ENCODE peak calls at places on chromosome 14, in nine cellular contexts. One of them, this sample, is unnamed.

GRCh38 chr14:72666610-72667009 is 227.3 kb downstream of the DPF3 start:
- DNase-seq in sciatic nerve: no peak
- DNase-seq in body of pancreas: no peak
- DNase-seq in OCI-LY7: no peak
- DNase-seq in aorta: no peak
- DNase-seq in activated B cell treated with CpG ODN at 0.5 μM for 24 hours: no peak
- DNase-seq in glomerular endothelial cell: no peak
- DNase-seq in A172: peak; percentile 89
- DNase-seq in NCI-H1694 treated with DMSO at 0.1 percent for 48 hours: no peak
- DNase-seq in this sample: no peak

GRCh38 chr14:75418779-75419768 is 8.7 kb upstream of the JDP2 start:
- DNase-seq in NCI-H1694 treated with DMSO at 0.1 percent for 48 hours: no peak
- DNase-seq in glomerular endothelial cell: no peak
- DNase-seq in aorta: no peak
- DNase-seq in OCI-LY7: peak; percentile 74
- DNase-seq in sciatic nerve: no peak
- DNase-seq in body of pancreas: peak; percentile 66
- DNase-seq in A172: no peak
- DNase-seq in activated B cell treated with CpG ODN at 0.5 μM for 24 hours: peak; percentile 28
- DNase-seq in this sample: no peak

GRCh38 chr14:100708349-100709217 is 18.1 kb upstream of the DLK1 start:
- DNase-seq in sciatic nerve: peak; percentile 70
- DNase-seq in OCI-LY7: no peak
- DNase-seq in NCI-H1694 treated with DMSO at 0.1 percent for 48 hours: no peak
- DNase-seq in A172: no peak
- DNase-seq in glomerular endothelial cell: no peak
- DNase-seq in aorta: no peak
- DNase-seq in activated B cell treated with CpG ODN at 0.5 μM for 24 hours: no peak
- DNase-seq in body of pancreas: peak; percentile 94
- DNase-seq in this sample: no peak

GRCh38 chr14:69316449-69317391 is 56.8 kb downstream of the GALNT16 start:
- DNase-seq in OCI-LY7: no peak
- DNase-seq in glomerular endothelial cell: no peak
- DNase-seq in NCI-H1694 treated with DMSO at 0.1 percent for 48 hours: no peak
- DNase-seq in body of pancreas: peak; percentile 55
- DNase-seq in aorta: peak; percentile 81
- DNase-seq in sciatic nerve: peak; percentile 67
- DNase-seq in A172: peak; percentile 88
- DNase-seq in activated B cell treated with CpG ODN at 0.5 μM for 24 hours: no peak
- DNase-seq in this sample: no peak

GRCh38 chr14:76015668-76016067 is 30.1 kb downstream of the IFT43 start:
- DNase-seq in OCI-LY7: peak; percentile 2
- DNase-seq in aorta: no peak
- DNase-seq in glomerular endothelial cell: no peak
- DNase-seq in NCI-H1694 treated with DMSO at 0.1 percent for 48 hours: no peak
- DNase-seq in activated B cell treated with CpG ODN at 0.5 μM for 24 hours: no peak
- DNase-seq in body of pancreas: no peak
- DNase-seq in sciatic nerve: no peak
- DNase-seq in A172: no peak
- DNase-seq in this sample: no peak

GRCh38 chr14:78227466-78228077 is 57.4 kb downstream of the NRXN3 start:
- DNase-seq in A172: no peak
- DNase-seq in body of pancreas: no peak
- DNase-seq in OCI-LY7: no peak
- DNase-seq in aorta: no peak
- DNase-seq in glomerular endothelial cell: no peak
- DNase-seq in sciatic nerve: no peak
- DNase-seq in activated B cell treated with CpG ODN at 0.5 μM for 24 hours: no peak
- DNase-seq in NCI-H1694 treated with DMSO at 0.1 percent for 48 hours: peak; percentile 72
- DNase-seq in this sample: no peak

GRCh38 chr14:89617471-89618291 is 200.6 kb upstream of the FOXN3 start:
- DNase-seq in activated B cell treated with CpG ODN at 0.5 μM for 24 hours: peak; percentile 25
- DNase-seq in sciatic nerve: no peak
- DNase-seq in aorta: no peak
- DNase-seq in body of pancreas: peak; percentile 52
- DNase-seq in glomerular endothelial cell: no peak
- DNase-seq in NCI-H1694 treated with DMSO at 0.1 percent for 48 hours: peak; percentile 64
- DNase-seq in OCI-LY7: peak; percentile 63
- DNase-seq in A172: no peak
- DNase-seq in this sample: peak; percentile 65

GRCh38 chr14:45028107-45028626 is 55.7 kb upstream of the PRPF39 start:
- DNase-seq in glomerular endothelial cell: no peak
- DNase-seq in A172: no peak
- DNase-seq in activated B cell treated with CpG ODN at 0.5 μM for 24 hours: no peak
- DNase-seq in sciatic nerve: no peak
- DNase-seq in NCI-H1694 treated with DMSO at 0.1 percent for 48 hours: no peak
- DNase-seq in aorta: no peak
- DNase-seq in OCI-LY7: no peak
- DNase-seq in body of pancreas: no peak
- DNase-seq in this sample: no peak

GRCh38 chr14:96702831-96703230 is 94.4 kb upstream of the VRK1 start:
- DNase-seq in A172: no peak
- DNase-seq in aorta: no peak
- DNase-seq in NCI-H1694 treated with DMSO at 0.1 percent for 48 hours: no peak
- DNase-seq in body of pancreas: no peak
- DNase-seq in sciatic nerve: no peak
- DNase-seq in OCI-LY7: no peak
- DNase-seq in glomerular endothelial cell: no peak
- DNase-seq in activated B cell treated with CpG ODN at 0.5 μM for 24 hours: no peak
- DNase-seq in this sample: no peak

GRCh38 chr14:24279301-24280186 is 8.1 kb upstream of the RABGGTA start:
- DNase-seq in A172: no peak
- DNase-seq in OCI-LY7: peak; percentile 19
- DNase-seq in NCI-H1694 treated with DMSO at 0.1 percent for 48 hours: peak; percentile 61
- DNase-seq in glomerular endothelial cell: no peak
- DNase-seq in activated B cell treated with CpG ODN at 0.5 μM for 24 hours: peak; percentile 54
- DNase-seq in body of pancreas: peak; percentile 66
- DNase-seq in aorta: no peak
- DNase-seq in sciatic nerve: no peak
- DNase-seq in this sample: no peak

GRCh38 chr14:58151264-58151700 is 731 bp downstream of the ARMH4 start:
- DNase-seq in OCI-LY7: no peak
- DNase-seq in aorta: no peak
- DNase-seq in A172: no peak
- DNase-seq in glomerular endothelial cell: no peak
- DNase-seq in body of pancreas: no peak
- DNase-seq in activated B cell treated with CpG ODN at 0.5 μM for 24 hours: no peak
- DNase-seq in NCI-H1694 treated with DMSO at 0.1 percent for 48 hours: no peak
- DNase-seq in sciatic nerve: no peak
- DNase-seq in this sample: peak; percentile 30

GRCh38 chr14:39452680-39453079 is 20.4 kb upstream of the FBXO33 start:
- DNase-seq in body of pancreas: no peak
- DNase-seq in A172: no peak
- DNase-seq in glomerular endothelial cell: no peak
- DNase-seq in sciatic nerve: no peak
- DNase-seq in OCI-LY7: no peak
- DNase-seq in NCI-H1694 treated with DMSO at 0.1 percent for 48 hours: no peak
- DNase-seq in activated B cell treated with CpG ODN at 0.5 μM for 24 hours: no peak
- DNase-seq in aorta: no peak
- DNase-seq in this sample: no peak

GRCh38 chr14:76289276-76289675 is 86.7 kb upstream of the ESRRB start:
- DNase-seq in A172: no peak
- DNase-seq in aorta: no peak
- DNase-seq in OCI-LY7: no peak
- DNase-seq in body of pancreas: no peak
- DNase-seq in sciatic nerve: no peak
- DNase-seq in NCI-H1694 treated with DMSO at 0.1 percent for 48 hours: no peak
- DNase-seq in glomerular endothelial cell: no peak
- DNase-seq in activated B cell treated with CpG ODN at 0.5 μM for 24 hours: no peak
- DNase-seq in this sample: no peak

GRCh38 chr14:59215353-59215752 is 26.9 kb downstream of the DAAM1 start:
- DNase-seq in body of pancreas: peak; percentile 82
- DNase-seq in OCI-LY7: no peak
- DNase-seq in aorta: peak; percentile 87
- DNase-seq in sciatic nerve: peak; percentile 83
- DNase-seq in A172: no peak
- DNase-seq in glomerular endothelial cell: no peak
- DNase-seq in activated B cell treated with CpG ODN at 0.5 μM for 24 hours: no peak
- DNase-seq in NCI-H1694 treated with DMSO at 0.1 percent for 48 hours: no peak
- DNase-seq in this sample: peak; percentile 65

GRCh38 chr14:92190768-92191167 is 69.0 kb downstream of the CPSF2 start:
- DNase-seq in body of pancreas: no peak
- DNase-seq in activated B cell treated with CpG ODN at 0.5 μM for 24 hours: no peak
- DNase-seq in sciatic nerve: no peak
- DNase-seq in glomerular endothelial cell: no peak
- DNase-seq in A172: no peak
- DNase-seq in OCI-LY7: no peak
- DNase-seq in NCI-H1694 treated with DMSO at 0.1 percent for 48 hours: no peak
- DNase-seq in aorta: no peak
- DNase-seq in this sample: peak; percentile 31

GRCh38 chr14:91164676-91165075 is 50.8 kb downstream of the DGLUCY start:
- DNase-seq in NCI-H1694 treated with DMSO at 0.1 percent for 48 hours: no peak
- DNase-seq in body of pancreas: peak; percentile 93
- DNase-seq in aorta: no peak
- DNase-seq in OCI-LY7: no peak
- DNase-seq in A172: no peak
- DNase-seq in activated B cell treated with CpG ODN at 0.5 μM for 24 hours: no peak
- DNase-seq in glomerular endothelial cell: no peak
- DNase-seq in sciatic nerve: no peak
- DNase-seq in this sample: no peak

GRCh38 chr14:104935026-104935650 is 10.5 kb downstream of the PLD4 start:
- DNase-seq in A172: no peak
- DNase-seq in OCI-LY7: no peak
- DNase-seq in activated B cell treated with CpG ODN at 0.5 μM for 24 hours: no peak
- DNase-seq in glomerular endothelial cell: no peak
- DNase-seq in body of pancreas: peak; percentile 64
- DNase-seq in NCI-H1694 treated with DMSO at 0.1 percent for 48 hours: peak; percentile 52
- DNase-seq in sciatic nerve: peak; percentile 41
- DNase-seq in aorta: no peak
- DNase-seq in this sample: no peak

GRCh38 chr14:72780771-72781170 is 113.1 kb downstream of the DPF3 start:
- DNase-seq in body of pancreas: no peak
- DNase-seq in NCI-H1694 treated with DMSO at 0.1 percent for 48 hours: no peak
- DNase-seq in aorta: no peak
- DNase-seq in glomerular endothelial cell: no peak
- DNase-seq in OCI-LY7: no peak
- DNase-seq in sciatic nerve: no peak
- DNase-seq in A172: peak; percentile 41
- DNase-seq in activated B cell treated with CpG ODN at 0.5 μM for 24 hours: no peak
- DNase-seq in this sample: no peak

GRCh38 chr14:72525087-72525909 is 368.6 kb downstream of the DPF3 start:
- DNase-seq in aorta: no peak
- DNase-seq in body of pancreas: no peak
- DNase-seq in A172: no peak
- DNase-seq in OCI-LY7: no peak
- DNase-seq in sciatic nerve: no peak
- DNase-seq in activated B cell treated with CpG ODN at 0.5 μM for 24 hours: no peak
- DNase-seq in NCI-H1694 treated with DMSO at 0.1 percent for 48 hours: no peak
- DNase-seq in glomerular endothelial cell: no peak
- DNase-seq in this sample: no peak

GRCh38 chr14:59675394-59675793 is 98.8 kb upstream of the CCDC175 start:
- DNase-seq in A172: no peak
- DNase-seq in body of pancreas: no peak
- DNase-seq in sciatic nerve: no peak
- DNase-seq in OCI-LY7: no peak
- DNase-seq in NCI-H1694 treated with DMSO at 0.1 percent for 48 hours: no peak
- DNase-seq in aorta: no peak
- DNase-seq in glomerular endothelial cell: no peak
- DNase-seq in activated B cell treated with CpG ODN at 0.5 μM for 24 hours: no peak
- DNase-seq in this sample: no peak

GRCh38 chr14:101248840-101249675 is 312.2 kb upstream of the DIO3 start:
- DNase-seq in A172: no peak
- DNase-seq in sciatic nerve: peak; percentile 45
- DNase-seq in glomerular endothelial cell: no peak
- DNase-seq in body of pancreas: no peak
- DNase-seq in aorta: no peak
- DNase-seq in OCI-LY7: no peak
- DNase-seq in NCI-H1694 treated with DMSO at 0.1 percent for 48 hours: no peak
- DNase-seq in activated B cell treated with CpG ODN at 0.5 μM for 24 hours: no peak
- DNase-seq in this sample: no peak

GRCh38 chr14:60756847-60757246 is 22.3 kb downstream of the MNAT1 start:
- DNase-seq in activated B cell treated with CpG ODN at 0.5 μM for 24 hours: no peak
- DNase-seq in A172: no peak
- DNase-seq in aorta: no peak
- DNase-seq in sciatic nerve: no peak
- DNase-seq in OCI-LY7: no peak
- DNase-seq in NCI-H1694 treated with DMSO at 0.1 percent for 48 hours: no peak
- DNase-seq in body of pancreas: no peak
- DNase-seq in glomerular endothelial cell: no peak
- DNase-seq in this sample: no peak

GRCh38 chr14:53767566-53767965 is 189.1 kb downstream of the BMP4 start:
- DNase-seq in sciatic nerve: no peak
- DNase-seq in glomerular endothelial cell: no peak
- DNase-seq in NCI-H1694 treated with DMSO at 0.1 percent for 48 hours: no peak
- DNase-seq in OCI-LY7: no peak
- DNase-seq in aorta: no peak
- DNase-seq in A172: no peak
- DNase-seq in body of pancreas: no peak
- DNase-seq in activated B cell treated with CpG ODN at 0.5 μM for 24 hours: no peak
- DNase-seq in this sample: no peak

GRCh38 chr14:106055257-106055656 is 528.9 kb downstream of the TMEM121 start:
- DNase-seq in activated B cell treated with CpG ODN at 0.5 μM for 24 hours: no peak
- DNase-seq in NCI-H1694 treated with DMSO at 0.1 percent for 48 hours: no peak
- DNase-seq in sciatic nerve: no peak
- DNase-seq in body of pancreas: no peak
- DNase-seq in aorta: no peak
- DNase-seq in glomerular endothelial cell: no peak
- DNase-seq in OCI-LY7: no peak
- DNase-seq in A172: no peak
- DNase-seq in this sample: no peak

GRCh38 chr14:89415139-89415538 is 1.9 kb downstream of the FOXN3 start:
- DNase-seq in activated B cell treated with CpG ODN at 0.5 μM for 24 hours: no peak
- DNase-seq in NCI-H1694 treated with DMSO at 0.1 percent for 48 hours: no peak
- DNase-seq in OCI-LY7: no peak
- DNase-seq in body of pancreas: no peak
- DNase-seq in sciatic nerve: no peak
- DNase-seq in A172: no peak
- DNase-seq in glomerular endothelial cell: no peak
- DNase-seq in aorta: no peak
- DNase-seq in this sample: no peak

This sample was measured in cerebellum.